ENCODE peak calls at places on chromosomes 1 and 21, in seven cellular contexts. X, L, M, E, G, P and S are unnamed samples. For H3K9me3, the result is how much of the 10 kb centered on the place peaks cover.

GRCh38 chr1:207002731-207003146 is 29.8 kb downstream of the C1orf116 start:
- DNase-seq in L (peak), G (peak), M (no peak), E (no peak), P (no peak), X (peak), S (no peak)

GRCh38 chr1:15249032-15249601 is 2.1 kb downstream of the FHAD1 start:
- DNase-seq in X (no peak), L (no peak), M (no peak), P (no peak), E (no peak), G (peak), S (no peak)

GRCh38 chr1:224317383-224318045 is 12.5 kb downstream of the NVL start:
- DNase-seq in E (no peak), M (no peak), L (no peak), G (no peak), X (no peak), P (no peak), S (no peak)

GRCh38 chr1:41492341-41492848 is 7.9 kb upstream of the EDN2 start:
- DNase-seq in L (peak), P (no peak), G (peak), X (no peak), E (no peak), M (no peak), S (peak)

GRCh38 chr1:110673805-110674336 is 869 bp downstream of the KCNA3 start:
- DNase-seq in E (no peak), M (no peak), P (no peak), L (peak), X (peak), G (no peak), S (no peak)

GRCh38 chr1:209248649-209249279 is 334.8 kb upstream of the CAMK1G start:
- DNase-seq in X (no peak), L (no peak), G (peak), E (no peak), P (no peak), M (no peak), S (peak)

GRCh38 chr1:2555634-2556276 is 416 bp upstream of the TNFRSF14 start:
- DNase-seq in P (peak), E (peak), G (no peak), M (peak), X (peak), L (peak), S (peak)

GRCh38 chr1:240111558-240111957 is 19.9 kb downstream of the FMN2 start:
- DNase-seq in X (no peak), E (no peak), P (no peak), G (no peak), M (no peak), L (no peak), S (no peak)

GRCh38 chr1:51520700-51521248 is 1.7 kb upstream of the EPS15 start:
- DNase-seq in E (no peak), G (no peak), X (no peak), P (no peak), L (no peak), M (no peak), S (peak)

GRCh38 chr1:109785446-109786106 is 21.9 kb upstream of the EPS8L3 start:
- DNase-seq in G (no peak), P (peak), X (peak), E (no peak), M (no peak), L (no peak), S (no peak)

GRCh38 chr1:247110627-247111258 is 6.6 kb upstream of the ZNF669 start:
- DNase-seq in L (peak), E (no peak), M (no peak), X (no peak), G (peak), P (no peak), S (peak)

GRCh38 chr1:189657131-189657530 is 820.5 kb downstream of the BRINP3 start:
- DNase-seq in L (no peak), M (no peak), G (no peak), E (no peak), X (no peak), P (no peak), S (no peak)

GRCh38 chr1:4700801-4701200 is 46.4 kb downstream of the AJAP1 start:
- DNase-seq in M (no peak), P (no peak), G (no peak), E (no peak), X (no peak), L (peak), S (no peak)

GRCh38 chr21:36156815-36157670 is at the start of gene DOP1B:
- DNase-seq in G (no peak), L (no peak), X (no peak), P (no peak), M (no peak), E (no peak), S (peak)

GRCh38 chr1:177913762-177914540 is 55.9 kb downstream of the SEC16B start:
- DNase-seq in E (no peak), P (no peak), G (peak), X (no peak), M (no peak), L (no peak), S (peak)

GRCh38 chr1:195577748-195578147 is 1030.5 kb downstream of the KCNT2 start:
- DNase-seq in P (no peak), E (no peak), L (no peak), X (no peak), M (no peak), G (no peak), S (no peak)

GRCh38 chr1:234890694-234891093 is 237.9 kb downstream of the TOMM20 start:
- DNase-seq in G (no peak), P (no peak), L (no peak), X (no peak), E (no peak), M (no peak), S (no peak)

GRCh38 chr1:224338150-224338838 is 8.3 kb upstream of the NVL start:
- DNase-seq in E (no peak), M (no peak), X (no peak), P (no peak), L (no peak), G (peak), S (no peak)

GRCh38 chr1:165381745-165382530 is 25.4 kb upstream of the LMX1A start:
- DNase-seq in P (no peak), X (no peak), G (peak), L (no peak), M (no peak), E (no peak), S (no peak)

GRCh38 chr1:15304708-15305326 is 57.8 kb downstream of the FHAD1 start:
- DNase-seq in P (peak), X (peak), L (peak), M (no peak), G (peak), E (peak), S (peak)

GRCh38 chr21:33112670-33113596 is 43.0 kb downstream of the OLIG1 start:
- DNase-seq in E (no peak), L (no peak), X (no peak), P (no peak), G (no peak), M (no peak), S (no peak)

GRCh38 chr1:41499591-41499990 is 15.1 kb upstream of the EDN2 start:
- DNase-seq in E (no peak), X (no peak), P (no peak), L (no peak), M (no peak), G (no peak), S (no peak)

GRCh38 chr1:229225331-229225782 is 45.6 kb upstream of the RAB4A start:
- DNase-seq in E (no peak), M (no peak), P (no peak), X (no peak), G (no peak), L (no peak), S (peak)

GRCh38 chr1:42866549-42866948 is 20.1 kb downstream of the ZNF691 start:
- DNase-seq in G (no peak), X (no peak), P (no peak), M (no peak), L (no peak), E (no peak), S (no peak)

GRCh38 chr1:33762962-33763361 is 100.9 kb upstream of the HMGB4 start:
- DNase-seq in G (peak), E (no peak), M (no peak), P (no peak), X (no peak), L (no peak), S (no peak)

GRCh38 chr1:223036479-223036845 is 106.6 kb downstream of the TLR5 start:
- DNase-seq in G (no peak), M (no peak), P (no peak), E (no peak), X (no peak), L (no peak), S (peak)

GRCh38 chr1:161196521-161197451 is 2.1 kb downstream of the ADAMTS4 start:
- DNase-seq in G (peak), E (peak), X (no peak), L (no peak), P (peak), M (no peak), S (no peak)

GRCh38 chr1:109185990-109186703 is 27.6 kb upstream of the SARS1 start:
- DNase-seq in P (no peak), L (no peak), G (no peak), E (no peak), M (no peak), X (peak), S (no peak)

GRCh38 chr1:228335406-228336307 is 71.0 kb downstream of the TRIM11 start:
- DNase-seq in X (peak), G (no peak), P (peak), L (peak), M (no peak), E (peak), S (no peak)

GRCh38 chr1:225474986-225475820 is 47.4 kb upstream of the LBR start:
- DNase-seq in M (no peak), X (peak), G (peak), E (peak), P (peak), L (peak), S (peak)

GRCh38 chr1:188941986-188942385 is 1535.7 kb downstream of the BRINP3 start:
- DNase-seq in G (no peak), X (no peak), P (no peak), E (no peak), M (no peak), L (no peak), S (no peak)

GRCh38 chr1:10663668-10664035 is 132.8 kb downstream of the CASZ1 start:
- DNase-seq in M (peak), X (no peak), G (peak), L (no peak), P (peak), E (peak), S (no peak)

GRCh38 chr1:153357076-153357852 is 390 bp upstream of the S100A9 start:
- DNase-seq in E (no peak), M (peak), P (peak), X (peak), L (peak), G (no peak), S (peak)

GRCh38 chr1:164602480-164603093 is 43.6 kb downstream of the PBX1 start:
- DNase-seq in L (no peak), E (peak), P (peak), G (peak), X (peak), M (no peak), S (peak)

GRCh38 chr1:85573348-85573747 is 7.2 kb upstream of the CCN1 start:
- DNase-seq in L (no peak), P (no peak), G (peak), X (no peak), M (no peak), E (no peak), S (peak)

GRCh38 chr1:83552820-83553219 is 446.1 kb downstream of the TTLL7 start:
- DNase-seq in M (no peak), L (no peak), P (no peak), G (no peak), E (no peak), X (no peak), S (no peak)

GRCh38 chr1:83546863-83547262 is 452.1 kb downstream of the TTLL7 start:
- DNase-seq in X (no peak), E (no peak), P (no peak), M (no peak), L (no peak), G (peak), S (no peak)

GRCh38 chr1:83547903-83548302 is 451.0 kb downstream of the TTLL7 start:
- DNase-seq in P (no peak), E (no peak), G (peak), M (no peak), L (no peak), X (no peak), S (no peak)

GRCh38 chr1:83545450-83545849 is 453.5 kb downstream of the TTLL7 start:
- DNase-seq in E (no peak), M (no peak), L (no peak), P (no peak), G (no peak), X (no peak), S (no peak)

GRCh38 chr1:83548311-83548710 is 450.6 kb downstream of the TTLL7 start:
- DNase-seq in G (no peak), E (no peak), L (no peak), M (no peak), P (no peak), X (no peak), S (no peak)
- H3K9me3 ChIP-seq in G (under half), E (under half), L (under half), M (under half), P (under half), X (under half), S (under half)

GRCh38 chr1:221972262-221973235 is 230.7 kb upstream of the DUSP10 start:
- DNase-seq in E (no peak), X (no peak), M (no peak), L (no peak), G (no peak), P (no peak), S (no peak)
- H3K4me3 ChIP-seq in E (no peak), X (no peak), M (no peak), L (no peak), G (no peak), P (no peak), S (no peak)

GRCh38 chr21:15343066-15343465 is 278.3 kb upstream of the NRIP1 start:
- DNase-seq in G (peak), P (no peak), X (no peak), E (no peak), M (no peak), L (no peak), S (no peak)
- H3K9me3 ChIP-seq in G (under half), P (under half), X (under half), E (under half), M (under half), L (under half), S (under half)

GRCh38 chr1:215394084-215394991 is 172.8 kb upstream of the KCTD3 start:
- DNase-seq in G (no peak), P (no peak), L (peak), E (no peak), X (no peak), M (no peak), S (no peak)

GRCh38 chr1:215402147-215402546 is 165.0 kb upstream of the KCTD3 start:
- DNase-seq in E (no peak), L (no peak), X (no peak), P (no peak), M (no peak), G (no peak), S (no peak)

GRCh38 chr1:215397106-215397505 is 170.0 kb upstream of the KCTD3 start:
- DNase-seq in M (no peak), L (no peak), P (no peak), E (no peak), G (no peak), X (no peak), S (no peak)

GRCh38 chr1:215399787-215400186 is 167.3 kb upstream of the KCTD3 start:
- DNase-seq in P (no peak), X (no peak), G (no peak), L (no peak), E (no peak), M (no peak), S (no peak)

GRCh38 chr1:215397843-215398242 is 169.3 kb upstream of the KCTD3 start:
- DNase-seq in G (no peak), L (no peak), P (no peak), X (no peak), M (no peak), E (no peak), S (no peak)
- H3K4me3 ChIP-seq in G (no peak), L (no peak), P (no peak), X (no peak), M (no peak), E (no peak), S (no peak)